ENCODE peak calls at places on chromosomes 5 and 9, in four cellular contexts. F, D, O and Z are unnamed samples.
A peak's percentile ranks its signal among the peaks of the same experiment; 100 is the strongest.

GRCh38 chr9:2018764-2019548 is 3.8 kb downstream of the SMARCA2 start:
- DNase-seq in F (no peak), D (no peak), O (peak; percentile 21), Z (no peak)

GRCh38 chr5:66554884-66555283 is 41.3 kb upstream of the MAST4 start:
- DNase-seq in F (no peak), D (no peak), O (no peak), Z (no peak)

GRCh38 chr9:130345993-130346385 is 80.4 kb downstream of the HMCN2 start:
- DNase-seq in F (no peak), D (no peak), O (no peak), Z (no peak)

GRCh38 chr5:153480401-153480800 is 10.1 kb upstream of the GRIA1 start:
- DNase-seq in F (no peak), D (no peak), O (no peak), Z (no peak)

GRCh38 chr5:176573564-176574296 is 24.6 kb downstream of the CDHR2 start:
- DNase-seq in F (no peak), D (no peak), O (peak; percentile 72), Z (no peak)

GRCh38 chr5:67960939-67961338 is 254.6 kb upstream of the PIK3R1 start:
- DNase-seq in F (no peak), D (no peak), O (no peak), Z (no peak)

GRCh38 chr5:107428303-107428761 is 242.4 kb downstream of the EFNA5 start:
- DNase-seq in F (no peak), D (no peak), O (no peak), Z (no peak)

GRCh38 chr9:22595805-22596204 is 149.2 kb downstream of the DMRTA1 start:
- DNase-seq in F (no peak), D (no peak), O (no peak), Z (no peak)

GRCh38 chr5:139985733-139986132 is 57.4 kb downstream of the NRG2 start:
- DNase-seq in F (peak; percentile 66), D (peak; percentile 12), O (peak; percentile 22), Z (peak; percentile 29)

GRCh38 chr5:57302643-57303042 is 128.8 kb downstream of the GPBP1 start:
- DNase-seq in F (peak; percentile 37), D (no peak), O (no peak), Z (no peak)

GRCh38 chr5:135135530-135136201 is 101.6 kb upstream of the PITX1 start:
- DNase-seq in F (no peak), D (no peak), O (peak; percentile 79), Z (no peak)

GRCh38 chr9:97559111-97559514 is 57.6 kb downstream of the TMOD1 start:
- DNase-seq in F (no peak), D (no peak), O (no peak), Z (no peak)

GRCh38 chr5:177491429-177491945 is 5.9 kb downstream of the PDLIM7 start:
- DNase-seq in F (no peak), D (no peak), O (peak; percentile 93), Z (no peak)

GRCh38 chr9:128495804-128496417 is 8.6 kb upstream of the GLE1 start:
- DNase-seq in F (no peak), D (no peak), O (no peak), Z (no peak)

GRCh38 chr5:103366938-103367549 is 108.5 kb downstream of the MACIR start:
- DNase-seq in F (no peak), D (no peak), O (no peak), Z (no peak)

GRCh38 chr9:214488-215448 is at the start of gene DOCK8:
- DNase-seq in F (no peak), D (no peak), O (peak; percentile 79), Z (no peak)

GRCh38 chr5:131640043-131640856 is 5.2 kb upstream of the RAPGEF6 start:
- DNase-seq in F (no peak), D (no peak), O (peak; percentile 11), Z (no peak)